ENCODE peak calls at places on chromosomes 5 and 9, in nine cellular contexts. B, U, D, L, P, G, R, K and Z are unnamed samples.

GRCh38 chr5:378976-379742 is 57.6 kb downstream of the AHRR start:
- DNase-seq in B (no peak), U (no peak), D (no peak), L (no peak), P (peak), G (no peak), R (no peak), K (no peak), Z (peak)

GRCh38 chr5:518721-519120 is 5.5 kb downstream of the SLC9A3 start:
- DNase-seq in B (no peak), U (no peak), D (no peak), L (no peak), P (no peak), G (no peak), R (no peak), K (peak), Z (no peak)

GRCh38 chr9:95741631-95742030 is 133.9 kb upstream of the ERCC6L2 start:
- DNase-seq in B (no peak), U (no peak), D (no peak), L (no peak), P (no peak), G (no peak), R (no peak), K (no peak), Z (no peak)

GRCh38 chr5:172901788-172902496 is 57.3 kb upstream of the RPL26L1 start:
- DNase-seq in B (no peak), U (peak), D (no peak), L (no peak), P (peak), G (no peak), R (no peak), K (no peak), Z (no peak)

GRCh38 chr5:175736652-175737051 is 78.8 kb downstream of the HRH2 start:
- DNase-seq in B (no peak), U (no peak), D (no peak), L (no peak), P (no peak), G (no peak), R (no peak), K (no peak), Z (no peak)

GRCh38 chr5:31537856-31538255 is 5.8 kb downstream of the C5orf22 start:
- DNase-seq in B (no peak), U (no peak), D (no peak), L (no peak), P (no peak), G (no peak), R (no peak), K (no peak), Z (no peak)

GRCh38 chr9:34059954-34060353 is 11.3 kb upstream of the UBAP2 start:
- DNase-seq in B (no peak), U (no peak), D (no peak), L (no peak), P (peak), G (no peak), R (no peak), K (no peak), Z (no peak)

GRCh38 chr5:157559301-157559700 is 16.3 kb downstream of the ADAM19 start:
- DNase-seq in B (no peak), U (no peak), D (no peak), L (no peak), P (no peak), G (no peak), R (no peak), K (no peak), Z (no peak)

GRCh38 chr9:83429229-83429628 is 109.0 kb downstream of the FRMD3 start:
- DNase-seq in B (no peak), U (peak), D (no peak), L (peak), P (no peak), G (no peak), R (no peak), K (no peak), Z (no peak)

GRCh38 chr5:42970636-42971559 is 69.2 kb downstream of the ANXA2R start:
- DNase-seq in B (no peak), U (no peak), D (no peak), L (no peak), P (no peak), G (no peak), R (no peak), K (no peak), Z (no peak)

GRCh38 chr5:169812786-169813185 is 167.5 kb downstream of the INSYN2B start:
- DNase-seq in B (no peak), U (no peak), D (no peak), L (no peak), P (no peak), G (no peak), R (no peak), K (no peak), Z (no peak)

GRCh38 chr9:74500584-74500924 is 3.4 kb downstream of the RORB start:
- DNase-seq in B (no peak), U (no peak), D (no peak), L (no peak), P (no peak), G (no peak), R (no peak), K (no peak), Z (no peak)

GRCh38 chr5:157548513-157549282 is 26.9 kb downstream of the ADAM19 start:
- DNase-seq in B (no peak), U (no peak), D (no peak), L (no peak), P (no peak), G (no peak), R (no peak), K (no peak), Z (no peak)

GRCh38 chr5:40405985-40406384 is 273.7 kb upstream of the PTGER4 start:
- DNase-seq in B (no peak), U (no peak), D (no peak), L (no peak), P (no peak), G (no peak), R (no peak), K (no peak), Z (no peak)

GRCh38 chr5:10741661-10742060 is 19.4 kb downstream of the DAP start:
- DNase-seq in B (no peak), U (no peak), D (no peak), L (no peak), P (no peak), G (no peak), R (no peak), K (no peak), Z (no peak)

GRCh38 chr5:111680737-111681413 is 76.1 kb downstream of the NREP start:
- DNase-seq in B (peak), U (peak), D (no peak), L (peak), P (peak), G (peak), R (peak), K (peak), Z (peak)

GRCh38 chr9:114889802-114890224 is 40.6 kb downstream of the TNFSF8 start:
- DNase-seq in B (no peak), U (no peak), D (no peak), L (no peak), P (no peak), G (no peak), R (peak), K (no peak), Z (no peak)

GRCh38 chr5:162372265-162372664 is 304.7 kb downstream of the GABRG2 start:
- DNase-seq in B (no peak), U (no peak), D (no peak), L (no peak), P (no peak), G (no peak), R (no peak), K (no peak), Z (no peak)

GRCh38 chr5:38809388-38810359 is 36.1 kb upstream of the OSMR start:
- DNase-seq in B (peak), U (peak), D (peak), L (peak), P (peak), G (peak), R (peak), K (peak), Z (peak)

GRCh38 chr9:81032030-81032572 is 657.2 kb downstream of the TLE1 start:
- DNase-seq in B (no peak), U (peak), D (no peak), L (peak), P (no peak), G (no peak), R (no peak), K (no peak), Z (no peak)

GRCh38 chr5:59158637-59159391 is 575.9 kb downstream of the RAB3C start:
- DNase-seq in B (no peak), U (no peak), D (no peak), L (no peak), P (no peak), G (no peak), R (no peak), K (no peak), Z (no peak)

GRCh38 chr9:85276743-85277142 is 465.0 kb downstream of the AGTPBP1 start:
- DNase-seq in B (no peak), U (no peak), D (no peak), L (no peak), P (no peak), G (no peak), R (no peak), K (no peak), Z (no peak)

GRCh38 chr9:136142416-136142800 is 23.7 kb upstream of the TMEM250 start:
- DNase-seq in B (no peak), U (no peak), D (no peak), L (no peak), P (no peak), G (no peak), R (no peak), K (no peak), Z (no peak)

GRCh38 chr5:50711280-50711679 is 44.8 kb downstream of the PARP8 start:
- DNase-seq in B (no peak), U (no peak), D (no peak), L (no peak), P (no peak), G (no peak), R (no peak), K (peak), Z (no peak)

GRCh38 chr9:128310461-128310860 is 11.8 kb downstream of the TRUB2 start:
- DNase-seq in B (no peak), U (no peak), D (no peak), L (no peak), P (no peak), G (no peak), R (no peak), K (no peak), Z (no peak)

GRCh38 chr9:110703669-110704068 is 35.1 kb downstream of the MUSK start:
- DNase-seq in B (no peak), U (no peak), D (no peak), L (no peak), P (no peak), G (no peak), R (no peak), K (no peak), Z (no peak)

GRCh38 chr9:110700953-110701352 is 32.4 kb downstream of the MUSK start:
- DNase-seq in B (no peak), U (no peak), D (no peak), L (no peak), P (no peak), G (no peak), R (no peak), K (no peak), Z (no peak)
- TF ChIP-seq EP300 in B (no peak), U (no peak), D (no peak), L (no peak), P (no peak), G (no peak), R (no peak), K (no peak), Z (no peak)

GRCh38 chr9:132404228-132404881 is 2.3 kb downstream of the TTF1 start:
- DNase-seq in B (no peak), U (no peak), D (no peak), L (no peak), P (no peak), G (no peak), R (no peak), K (no peak), Z (no peak)
- TF ChIP-seq EP300 in B (no peak), U (no peak), D (no peak), L (no peak), P (no peak), G (no peak), R (no peak), K (no peak), Z (no peak)

GRCh38 chr9:137161558-137162483 is 8.0 kb downstream of the LRRC26 start:
- DNase-seq in B (no peak), U (no peak), D (peak), L (no peak), P (no peak), G (no peak), R (no peak), K (no peak), Z (no peak)
- TF ChIP-seq EP300 in B (no peak), U (no peak), D (no peak), L (no peak), P (no peak), G (no peak), R (no peak), K (no peak), Z (no peak)

GRCh38 chr5:56126487-56127179 is 106.5 kb downstream of the ANKRD55 start:
- DNase-seq in B (no peak), U (no peak), D (no peak), L (no peak), P (no peak), G (no peak), R (no peak), K (no peak), Z (no peak)
- TF ChIP-seq EP300 in B (no peak), U (no peak), D (no peak), L (no peak), P (no peak), G (no peak), R (no peak), K (no peak), Z (no peak)

DNA sequence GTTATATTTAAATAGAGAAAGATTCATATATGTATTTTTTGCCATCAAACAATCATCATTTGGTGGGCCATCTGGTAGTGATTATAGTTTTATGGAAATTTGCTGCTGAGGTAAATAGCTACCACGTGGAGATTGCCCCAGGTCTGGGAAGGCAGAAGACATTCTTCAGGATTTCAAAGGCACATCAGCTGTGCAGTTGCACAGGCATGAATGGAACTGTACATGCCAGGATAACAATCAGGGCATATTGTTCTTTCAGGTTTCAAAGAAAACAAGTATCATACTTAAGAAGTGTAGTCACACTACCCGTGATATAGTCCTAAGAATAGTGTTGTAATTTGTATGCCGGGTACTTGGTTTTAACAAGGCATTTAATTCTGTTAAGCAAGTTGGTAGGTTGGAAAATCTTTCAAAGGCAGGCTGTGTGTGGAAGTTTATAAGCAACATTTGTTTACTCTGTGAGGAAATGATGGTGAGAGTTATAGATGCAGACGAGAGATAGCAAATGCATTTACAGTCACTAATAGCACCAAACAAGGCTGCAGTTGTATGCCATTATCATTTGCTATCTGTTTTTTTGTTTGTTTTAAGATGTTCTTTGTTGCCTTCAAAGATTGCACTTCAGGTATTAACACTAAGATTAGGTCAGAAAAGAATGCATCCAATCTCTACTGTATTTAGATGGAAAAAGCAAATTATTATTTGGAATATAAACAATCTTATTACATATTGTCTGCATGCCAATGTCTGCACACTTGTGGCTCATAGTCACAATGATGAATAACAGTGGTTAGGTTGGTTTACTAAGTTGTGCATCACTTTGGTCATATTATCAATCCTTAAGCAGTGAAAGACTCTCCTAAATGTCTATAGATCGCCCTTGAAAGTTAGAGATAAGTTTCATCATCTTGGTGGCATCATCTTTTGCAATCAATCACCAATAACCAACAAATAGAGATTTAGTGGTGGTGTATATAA is 55.3 kb downstream of the RPS23 start:
- DNase-seq in B (no peak), U (no peak), D (no peak), L (no peak), P (no peak), G (no peak), R (no peak), K (no peak), Z (no peak)
- TF ChIP-seq EP300 in B (no peak), U (no peak), D (no peak), L (no peak), P (no peak), G (no peak), R (no peak), K (no peak), Z (no peak)

GRCh38 chr5:133685402-133686018 is 73.2 kb upstream of the FSTL4 start:
- DNase-seq in B (no peak), U (no peak), D (no peak), L (no peak), P (peak), G (no peak), R (no peak), K (no peak), Z (no peak)
- TF ChIP-seq EP300 in B (no peak), U (no peak), D (no peak), L (no peak), P (no peak), G (no peak), R (no peak), K (no peak), Z (no peak)

DNA sequence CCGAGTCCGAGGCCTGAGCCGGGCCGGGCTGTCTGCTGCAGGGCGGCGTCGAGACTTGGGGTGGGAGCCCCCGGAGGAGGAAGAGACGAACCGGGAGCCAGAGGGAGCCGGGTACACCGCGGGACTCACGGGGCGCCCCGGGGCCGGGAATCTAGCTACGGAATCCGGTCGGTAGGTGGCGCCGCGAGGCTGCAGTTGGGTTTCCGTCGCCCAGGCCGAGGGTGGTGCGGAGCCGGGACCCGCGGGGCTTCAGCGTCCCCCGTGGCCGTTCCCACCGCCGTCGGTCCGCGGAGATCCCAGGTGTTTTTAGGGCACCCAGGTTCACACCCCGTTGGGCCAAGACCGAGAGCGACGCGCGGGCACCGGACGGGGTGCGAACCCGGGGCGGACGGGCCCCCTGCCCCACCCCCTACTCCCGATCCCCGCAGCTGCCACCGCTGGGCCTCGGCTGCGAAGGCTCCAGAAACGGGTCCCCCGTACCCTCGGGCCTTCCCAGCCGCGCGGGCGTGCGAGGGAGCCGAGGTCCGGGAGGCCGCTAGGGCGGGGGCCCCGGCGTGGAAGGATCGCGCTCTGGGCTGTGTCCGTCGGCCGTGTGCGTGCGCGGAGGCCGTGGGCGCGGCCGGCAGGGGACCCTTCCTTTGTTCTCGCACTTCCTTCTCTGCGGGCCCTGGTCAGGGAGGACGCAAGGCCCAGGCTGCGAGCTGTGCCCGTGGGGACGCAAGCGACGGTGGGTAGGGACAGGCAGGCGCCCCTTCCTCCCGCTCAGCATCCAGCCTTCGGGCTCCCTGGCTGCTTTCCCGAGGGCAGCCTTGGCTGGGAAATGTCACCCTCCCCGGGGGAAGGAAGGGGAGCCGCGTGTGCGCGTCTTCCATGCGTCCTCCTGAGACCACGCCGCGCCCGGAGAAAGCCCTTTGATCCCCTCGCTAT is 146.6 kb downstream of the GAPVD1 start:
- DNase-seq in B (peak), U (peak), D (peak), L (peak), P (peak), G (peak), R (peak), K (peak), Z (peak)
- TF ChIP-seq EP300 in B (no peak), U (no peak), D (no peak), L (peak), P (no peak), G (no peak), R (no peak), K (no peak), Z (no peak)